ENCODE peak calls at places on chromosome 1, in five cellular contexts. Z is IMR-90, T is GM12878, L is SK-N-SH, N is HepG2. H is an unnamed sample.
A peak's percentile ranks its signal among the peaks of the same experiment; 100 is the strongest.

GRCh38 chr1:9313576-9313975 is 20.9 kb downstream of the SPSB1 start:
- DNase-seq in Z (no peak), L (no peak), N (no peak), T (no peak), H (no peak)

GRCh38 chr1:6348511-6349191 is 44.9 kb downstream of the ACOT7 start:
- DNase-seq in Z (peak; percentile 32), L (no peak), N (no peak), T (no peak), H (no peak)

GRCh38 chr1:109240158-109241152 is 8.9 kb upstream of the CELSR2 start:
- DNase-seq in L (peak; percentile 63), N (no peak), Z (peak; percentile 71), T (no peak), H (peak; percentile 51)

GRCh38 chr1:1969505-1969900 is 34.1 kb downstream of the CFAP74 start:
- DNase-seq in N (no peak), L (no peak), Z (no peak), T (no peak), H (no peak)

GRCh38 chr1:1593834-1594601 is 5.9 kb downstream of the FNDC10 start:
- DNase-seq in T (no peak), L (no peak), Z (no peak), N (no peak), H (no peak)

GRCh38 chr1:205575294-205575885 is 56.4 kb downstream of the ELK4 start:
- DNase-seq in Z (no peak), L (no peak), T (no peak), N (no peak), H (no peak)

GRCh38 chr1:34693081-34693480 is 61.8 kb upstream of the GJB5 start:
- DNase-seq in Z (no peak), T (no peak), N (no peak), L (no peak), H (no peak)

GRCh38 chr1:224535641-224536040 is 80.5 kb upstream of the CNIH3 start:
- DNase-seq in L (no peak), N (no peak), T (no peak), Z (no peak), H (no peak)

GRCh38 chr1:174626031-174627020 is 178.6 kb downstream of the GPR52 start:
- DNase-seq in N (no peak), Z (peak; percentile 55), T (no peak), L (no peak), H (no peak)

GRCh38 chr1:234322979-234323378 is 50.3 kb upstream of the COA6 start:
- DNase-seq in Z (peak; percentile 17), T (no peak), N (peak; percentile 44), L (no peak), H (peak; percentile 71)

GRCh38 chr1:39076127-39076798 is 50.1 kb downstream of the NDUFS5 start:
- DNase-seq in N (peak; percentile 81), L (no peak), T (no peak), Z (peak; percentile 65), H (peak; percentile 47)

GRCh38 chr1:208254862-208255261 is 10.7 kb upstream of the PLXNA2 start:
- DNase-seq in L (no peak), T (no peak), Z (peak; percentile 52), N (no peak), H (no peak)

GRCh38 chr1:32464716-32465540 is at the start of gene ZBTB8B:
- DNase-seq in T (no peak), N (peak; percentile 41), Z (peak; percentile 41), L (peak; percentile 99), H (peak; percentile 80)

GRCh38 chr1:77126309-77126708 is 92.9 kb downstream of the PIGK start:
- DNase-seq in Z (peak; percentile 80), L (peak; percentile 56), N (peak; percentile 39), T (no peak), H (no peak)

GRCh38 chr1:2206813-2207488 is 12.4 kb upstream of the FAAP20 start:
- DNase-seq in N (no peak), Z (no peak), T (no peak), L (no peak), H (peak; percentile 61)

GRCh38 chr1:41687007-41687406 is 202.5 kb upstream of the EDN2 start:
- DNase-seq in T (no peak), Z (no peak), N (no peak), L (no peak), H (no peak)

GRCh38 chr1:111441573-111442192 is 7.4 kb downstream of the WDR77 start:
- DNase-seq in T (no peak), Z (peak; percentile 25), N (peak; percentile 46), L (peak; percentile 33), H (peak; percentile 47)

GRCh38 chr1:147741075-147741474 is 19.3 kb downstream of the GJA5 start:
- DNase-seq in T (no peak), Z (no peak), N (no peak), L (no peak), H (no peak)

GRCh38 chr1:230824571-230825060 is 43.7 kb downstream of the C1orf198 start:
- DNase-seq in L (no peak), N (no peak), T (no peak), Z (peak; percentile 51), H (no peak)

GRCh38 chr1:175717610-175718195 is 25.7 kb downstream of the TNR start:
- DNase-seq in T (no peak), N (no peak), Z (no peak), L (no peak), H (no peak)

GRCh38 chr1:154698320-154699096 is 90.5 kb upstream of the ADAR start:
- DNase-seq in Z (no peak), N (peak; percentile 78), L (no peak), T (no peak), H (no peak)

GRCh38 chr1:231601775-231602674 is 24.6 kb upstream of the DISC1 start:
- DNase-seq in N (no peak), Z (peak; percentile 21), T (no peak), L (no peak), H (no peak)

GRCh38 chr1:152036316-152037216 is at the start of gene S100A11:
- DNase-seq in L (peak; percentile 52), T (peak; percentile 13), N (peak; percentile 34), Z (peak; percentile 82), H (peak; percentile 88)

GRCh38 chr1:115134850-115135484 is 45.7 kb upstream of the TSPAN2 start:
- DNase-seq in T (no peak), N (no peak), L (no peak), Z (peak; percentile 82), H (no peak)

GRCh38 chr1:188170935-188171334 is 1342.2 kb downstream of the PLA2G4A start:
- DNase-seq in L (no peak), Z (no peak), T (no peak), N (no peak), H (no peak)

GRCh38 chr1:59714966-59715365 is 99.8 kb upstream of the HOOK1 start:
- DNase-seq in Z (no peak), N (no peak), L (no peak), T (no peak), H (no peak)

GRCh38 chr1:93701619-93702018 is 20.0 kb upstream of the BCAR3 start:
- DNase-seq in T (no peak), L (peak; percentile 33), N (peak; percentile 53), Z (peak; percentile 99), H (no peak)

GRCh38 chr1:93704063-93704462 is 22.4 kb upstream of the BCAR3 start:
- DNase-seq in N (no peak), Z (no peak), L (no peak), T (peak; percentile 89), H (no peak)

GRCh38 chr1:93702102-93702827 is 20.6 kb upstream of the BCAR3 start:
- DNase-seq in Z (no peak), N (no peak), T (no peak), L (peak; percentile 74), H (no peak)

GRCh38 chr1:93702828-93703183 is 21.2 kb upstream of the BCAR3 start:
- DNase-seq in N (no peak), Z (no peak), L (no peak), T (no peak), H (no peak)

GRCh38 chr1:93703649-93704048 is 22.0 kb upstream of the BCAR3 start:
- DNase-seq in Z (peak; percentile 33), N (peak; percentile 83), L (no peak), T (no peak), H (peak; percentile 45)
- TF ChIP-seq MXI1 in Z (no peak), N (no peak), L (no peak), T (no peak), H (no peak)

GRCh38 chr1:214707306-214708087 is 104.5 kb downstream of the CENPF start:
- DNase-seq in L (no peak), N (no peak), Z (peak; percentile 77), T (no peak), H (no peak)
- TF ChIP-seq MXI1 in L (no peak), N (no peak), Z (no peak), T (no peak), H (no peak)

GRCh38 chr1:92886886-92887419 is 55.1 kb downstream of the RPL5 start:
- DNase-seq in L (no peak), N (peak; percentile 93), Z (no peak), T (no peak), H (no peak)
- TF ChIP-seq MXI1 in L (no peak), N (no peak), Z (no peak), T (no peak), H (no peak)

GRCh38 chr1:173134029-173134428 is 73.1 kb downstream of the TNFSF4 start:
- DNase-seq in T (no peak), N (no peak), Z (peak; percentile 87), L (no peak), H (no peak)

GRCh38 chr1:173137116-173137515 is 70.0 kb downstream of the TNFSF4 start:
- DNase-seq in L (no peak), Z (peak; percentile 46), T (no peak), N (no peak), H (no peak)

GRCh38 chr1:173140733-173141132 is 66.4 kb downstream of the TNFSF4 start:
- DNase-seq in T (no peak), L (no peak), N (no peak), Z (no peak), H (no peak)

GRCh38 chr1:173139706-173140105 is 67.4 kb downstream of the TNFSF4 start:
- DNase-seq in L (no peak), Z (no peak), N (no peak), T (no peak), H (no peak)

DNA sequence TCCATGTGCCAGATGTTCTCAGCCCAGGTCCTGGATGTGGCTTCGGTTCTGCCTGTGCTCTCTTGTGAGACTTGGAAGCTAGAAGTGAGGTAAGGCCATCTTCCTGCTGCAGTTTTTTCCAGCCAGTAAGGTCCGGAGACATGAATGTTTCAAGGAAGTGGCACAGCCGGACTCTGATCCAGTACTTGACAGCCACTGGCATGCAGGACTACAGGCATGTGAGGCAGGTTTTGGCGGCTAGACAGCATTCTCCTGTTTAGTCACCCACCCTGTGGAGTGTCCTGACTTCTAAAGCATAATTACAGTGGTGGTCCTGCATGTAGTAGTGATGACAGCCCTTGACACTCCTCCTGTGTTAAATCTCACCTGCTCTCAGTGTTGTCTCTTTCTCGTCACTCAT is 72.3 kb downstream of the TNFSF4 start:
- DNase-seq in L (no peak), Z (peak; percentile 12), N (no peak), T (no peak), H (no peak)
- TF ChIP-seq MXI1 in L (no peak), Z (no peak), N (no peak), T (no peak), H (no peak)